ENCODE peak calls at places on chromosomes 11 and 22, in seven cellular contexts. U is stimulated activated CD4-positive, alpha-beta T cell treated with anti-CD3 and anti-CD28 coated beads, Interleukin-4, amount 100 ng/mL, for 24 hours; E is neural crest cell; X is MM.1S; J is H4; C is fibroblast of lung; N is activated CD8-positive, alpha-beta T cell treated with anti-CD3 and anti-CD28 coated beads for 36 hours. B is an unnamed sample.

GRCh38 chr11:8381871-8382396 is 118.3 kb upstream of the LMO1 start:
- DNase-seq in C (no peak), X (no peak), J (no peak), N (no peak), U (no peak), E (no peak), B (no peak)

GRCh38 chr11:12089473-12089872 is 20.9 kb upstream of the MICAL2 start:
- DNase-seq in E (no peak), U (no peak), X (no peak), J (no peak), C (no peak), N (no peak), B (no peak)

GRCh38 chr11:2313051-2313951 is 11.5 kb downstream of the TSPAN32 start:
- DNase-seq in E (no peak), C (no peak), X (no peak), J (no peak), U (no peak), N (no peak), B (no peak)

GRCh38 chr11:12239396-12240298 is 129.3 kb downstream of the MICAL2 start:
- DNase-seq in N (no peak), C (no peak), E (no peak), X (peak; percentile 65), J (no peak), U (no peak), B (no peak)

GRCh38 chr11:2919188-2919587 is 10.0 kb downstream of the PHLDA2 start:
- DNase-seq in X (no peak), N (no peak), J (no peak), C (no peak), U (no peak), E (no peak), B (no peak)

GRCh38 chr22:27100789-27101188 is 443.4 kb downstream of the MIAT start:
- DNase-seq in J (peak; percentile 54), X (no peak), E (peak; percentile 56), N (no peak), C (no peak), U (no peak), B (no peak)

GRCh38 chr11:6251120-6251733 is 8.4 kb upstream of the CCKBR start:
- DNase-seq in X (peak; percentile 29), E (peak; percentile 78), J (peak; percentile 73), C (peak; percentile 71), N (peak; percentile 73), U (peak; percentile 57), B (peak; percentile 67)

GRCh38 chr22:19776433-19777031 is 16.0 kb downstream of the TBX1 start:
- DNase-seq in N (no peak), E (no peak), X (no peak), J (no peak), U (no peak), C (no peak), B (no peak)

GRCh38 chr22:25061605-25062377 is 109.3 kb downstream of the KIAA1671 start:
- DNase-seq in C (no peak), N (no peak), X (no peak), J (no peak), U (no peak), E (no peak), B (no peak)

GRCh38 chr11:132357811-132358572 is 987.6 kb downstream of the NTM start:
- DNase-seq in X (peak; percentile 95), J (no peak), C (no peak), E (no peak), U (no peak), N (peak; percentile 15), B (no peak)

GRCh38 chr11:129804012-129804411 is 11.6 kb upstream of the TMEM45B start:
- DNase-seq in E (no peak), J (no peak), N (no peak), U (no peak), X (no peak), C (no peak), B (no peak)